ENCODE peak calls at places on chromosomes 7 and 10, in nine cellular contexts. N is PC-9; O is adrenal gland; X is naive thymus-derived CD4-positive, alpha-beta T cell; V is HCT116; W is trophoblast cell; S is PC-3; T is H9; E is mesendoderm. L is an unnamed sample. For H3K4me1, the result is how much of the 10 kb centered on the place peaks cover.

GRCh38 chr7:107902381-107902780 is 11.4 kb downstream of the DLD start:
- DNase-seq in N (peak), O (no peak), X (no peak), V (no peak), W (no peak), S (no peak), T (no peak), E (peak), L (no peak)

GRCh38 chr7:155190608-155191536 is 106.8 kb upstream of the INSIG1 start:
- DNase-seq in N (no peak), O (no peak), X (peak), V (no peak), W (no peak), S (peak), T (peak), E (peak), L (no peak)

GRCh38 chr7:82020076-82020475 is 250.2 kb upstream of the HGF start:
- DNase-seq in N (no peak), O (no peak), X (no peak), V (no peak), W (no peak), S (no peak), T (no peak), E (peak), L (no peak)

GRCh38 chr7:47497367-47498096 is 84.4 kb downstream of the TNS3 start:
- DNase-seq in N (no peak), O (no peak), X (no peak), V (no peak), W (no peak), S (no peak), T (no peak), E (no peak), L (no peak)

GRCh38 chr10:75099952-75100763 is 11.3 kb upstream of the SAMD8 start:
- DNase-seq in N (peak), O (peak), X (peak), V (peak), W (peak), S (peak), T (peak), E (peak), L (peak)

GRCh38 chr10:118980135-118980865 is 49.2 kb upstream of the NANOS1 start:
- DNase-seq in N (no peak), O (no peak), X (no peak), V (no peak), W (no peak), S (no peak), T (peak), E (no peak), L (no peak)

GRCh38 chr7:135147341-135147898 is 452 bp upstream of the TMEM140 start:
- DNase-seq in N (no peak), O (no peak), X (no peak), V (no peak), W (no peak), S (no peak), T (no peak), E (no peak), L (no peak)

GRCh38 chr7:55572378-55573233 is at the start of gene VOPP1:
- DNase-seq in N (peak), O (peak), X (peak), V (no peak), W (peak), S (peak), T (peak), E (peak), L (peak)

GRCh38 chr10:2936816-2937215 is 130.5 kb upstream of the PFKP start:
- DNase-seq in N (no peak), O (no peak), X (no peak), V (no peak), W (no peak), S (no peak), T (no peak), E (no peak), L (no peak)

GRCh38 chr10:91653214-91653875 is 20.5 kb upstream of the PPP1R3C start:
- DNase-seq in N (peak), O (no peak), X (no peak), V (peak), W (no peak), S (peak), T (no peak), E (no peak), L (no peak)

GRCh38 chr7:150567168-150567567 is at the start of gene GIMAP4:
- DNase-seq in N (no peak), O (peak), X (no peak), V (no peak), W (no peak), S (no peak), T (no peak), E (no peak), L (no peak)

GRCh38 chr7:21106296-21106732 is 319.6 kb upstream of the SP8 start:
- DNase-seq in N (peak), O (no peak), X (no peak), V (no peak), W (no peak), S (peak), T (no peak), E (no peak), L (no peak)

GRCh38 chr7:120402368-120402767 is 129.4 kb downstream of the KCND2 start:
- DNase-seq in N (peak), O (no peak), X (no peak), V (no peak), W (no peak), S (peak), T (no peak), E (no peak), L (no peak)

GRCh38 chr7:64516451-64516850 is 46.4 kb downstream of the ZNF680 start:
- DNase-seq in N (no peak), O (no peak), X (no peak), V (no peak), W (no peak), S (no peak), T (no peak), E (no peak), L (no peak)

GRCh38 chr7:50837965-50838364 is 55.3 kb upstream of the GRB10 start:
- DNase-seq in N (no peak), O (no peak), X (no peak), V (no peak), W (no peak), S (peak), T (no peak), E (no peak), L (no peak)

GRCh38 chr7:20275637-20276036 is 55.1 kb upstream of the ITGB8 start:
- DNase-seq in N (no peak), O (no peak), X (no peak), V (no peak), W (no peak), S (no peak), T (no peak), E (no peak), L (no peak)

GRCh38 chr7:76506081-76506440 is 4.3 kb upstream of the UPK3B start:
- DNase-seq in N (peak), O (no peak), X (no peak), V (no peak), W (no peak), S (no peak), T (no peak), E (no peak), L (no peak)

GRCh38 chr10:8304861-8305260 is 250.4 kb downstream of the GATA3 start:
- DNase-seq in N (no peak), O (no peak), X (no peak), V (no peak), W (peak), S (no peak), T (no peak), E (no peak), L (no peak)

GRCh38 chr7:27107901-27108381 is 5.5 kb upstream of the HOXA2 start:
- DNase-seq in N (no peak), O (no peak), X (no peak), V (no peak), W (no peak), S (no peak), T (no peak), E (no peak), L (no peak)
- H3K4me1 ChIP-seq in N (under half), O (under half), X (under half), V (under half), W (under half), S (under half), T (under half), E (under half), L (under half)

DNA sequence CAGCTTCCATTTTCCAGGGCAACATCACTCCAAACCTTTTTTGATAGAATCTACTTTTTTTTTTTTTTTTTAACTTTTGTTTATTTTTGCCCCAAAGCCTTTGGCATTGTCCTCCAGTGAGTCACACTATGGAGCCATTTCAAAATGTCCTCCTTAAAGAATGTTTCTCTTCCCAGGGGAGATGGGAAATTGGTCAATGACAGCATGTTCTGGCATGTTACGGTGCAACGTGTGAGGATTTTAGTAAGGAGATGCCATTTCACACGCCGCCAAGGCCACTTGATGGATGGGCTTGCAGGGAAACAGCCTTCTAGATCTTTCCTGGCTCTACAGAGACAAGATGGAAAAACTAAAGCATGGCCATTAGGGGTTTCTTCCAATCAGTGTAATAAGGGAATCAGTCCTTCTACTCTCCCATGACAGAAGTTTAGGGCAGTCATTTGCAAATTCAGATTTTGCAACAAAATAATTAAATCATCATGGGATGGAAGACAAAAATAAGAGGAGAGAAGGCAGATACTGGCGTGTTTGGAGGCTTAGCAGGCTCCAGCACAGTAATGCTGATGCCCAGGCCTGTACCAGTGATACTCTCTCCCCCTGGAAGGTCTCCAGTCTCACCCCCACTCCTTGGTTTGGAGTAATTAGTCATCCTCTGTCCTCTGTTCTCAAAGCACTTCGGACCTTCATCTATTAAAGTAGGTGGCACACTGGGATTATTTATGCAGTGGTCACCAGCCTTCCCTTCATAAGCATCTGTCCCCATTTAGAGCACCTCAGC is 30.9 kb upstream of the TRIL start:
- DNase-seq in N (peak), O (peak), X (no peak), V (no peak), W (peak), S (peak), T (no peak), E (peak), L (no peak)
- H3K4me1 ChIP-seq in N (under half), O (under half), X (under half), V (under half), W (under half), S (under half), T (under half), E (under half), L (under half)

GRCh38 chr7:18049262-18049661 is 21.6 kb upstream of the PRPS1L1 start:
- DNase-seq in N (no peak), O (no peak), X (no peak), V (no peak), W (no peak), S (no peak), T (no peak), E (no peak), L (no peak)

GRCh38 chr7:18040196-18040595 is 12.6 kb upstream of the PRPS1L1 start:
- DNase-seq in N (no peak), O (no peak), X (no peak), V (no peak), W (no peak), S (peak), T (no peak), E (no peak), L (no peak)

GRCh38 chr7:18041202-18041601 is 13.6 kb upstream of the PRPS1L1 start:
- DNase-seq in N (no peak), O (no peak), X (no peak), V (no peak), W (no peak), S (peak), T (no peak), E (no peak), L (no peak)

GRCh38 chr7:18045171-18045570 is 17.5 kb upstream of the PRPS1L1 start:
- DNase-seq in N (no peak), O (no peak), X (no peak), V (no peak), W (no peak), S (no peak), T (no peak), E (no peak), L (no peak)
- H3K4me1 ChIP-seq in N (under half), O (under half), X (under half), V (under half), W (under half), S (under half), T (under half), E (under half), L (under half)

GRCh38 chr7:101862280-101863220 is 45.1 kb downstream of the CUX1 start:
- DNase-seq in N (no peak), O (no peak), X (no peak), V (no peak), W (no peak), S (no peak), T (no peak), E (peak), L (no peak)

GRCh38 chr7:101863598-101863997 is 46.2 kb downstream of the CUX1 start:
- DNase-seq in N (no peak), O (no peak), X (no peak), V (no peak), W (no peak), S (no peak), T (no peak), E (no peak), L (no peak)

GRCh38 chr7:101865031-101865824 is 47.8 kb downstream of the CUX1 start:
- DNase-seq in N (no peak), O (no peak), X (no peak), V (no peak), W (no peak), S (no peak), T (no peak), E (no peak), L (no peak)

GRCh38 chr7:101866328-101866727 is 48.9 kb downstream of the CUX1 start:
- DNase-seq in N (no peak), O (no peak), X (no peak), V (no peak), W (peak), S (no peak), T (no peak), E (no peak), L (no peak)

DNA sequence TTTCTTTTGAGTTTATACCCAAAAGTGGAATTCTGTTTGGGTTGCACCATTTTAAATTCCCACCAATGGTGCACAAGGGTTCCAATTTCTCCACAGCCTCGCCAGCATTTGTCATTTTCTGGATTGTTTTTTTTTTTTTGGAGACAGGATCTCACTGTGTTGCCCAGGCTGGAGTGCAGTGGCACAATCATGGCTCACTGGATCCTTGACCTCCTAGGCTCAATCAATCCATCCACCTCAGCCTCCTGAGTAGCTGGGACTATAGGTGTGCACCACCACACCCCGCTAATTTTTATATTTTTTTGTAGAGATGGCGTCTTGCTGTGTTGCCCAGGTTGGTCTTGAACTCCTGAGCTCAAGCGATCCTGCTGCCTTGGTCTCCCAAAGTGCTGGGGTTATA is 46.6 kb downstream of the CUX1 start:
- DNase-seq in N (no peak), O (no peak), X (no peak), V (no peak), W (no peak), S (no peak), T (no peak), E (no peak), L (no peak)
- H3K4me1 ChIP-seq in N (under half), O (under half), X (under half), V (under half), W (under half), S (under half), T (under half), E (under half), L (under half)

GRCh38 chr10:86799188-86799845 is 42.9 kb downstream of the BMPR1A start:
- DNase-seq in N (no peak), O (no peak), X (no peak), V (no peak), W (no peak), S (no peak), T (no peak), E (no peak), L (no peak)

GRCh38 chr10:86802709-86803108 is 46.3 kb downstream of the BMPR1A start:
- DNase-seq in N (no peak), O (no peak), X (no peak), V (no peak), W (no peak), S (no peak), T (no peak), E (no peak), L (no peak)

GRCh38 chr10:86804805-86805204 is 48.4 kb downstream of the BMPR1A start:
- DNase-seq in N (no peak), O (no peak), X (no peak), V (no peak), W (no peak), S (peak), T (no peak), E (no peak), L (no peak)

GRCh38 chr10:86803156-86803555 is 46.7 kb downstream of the BMPR1A start:
- DNase-seq in N (no peak), O (no peak), X (no peak), V (no peak), W (no peak), S (no peak), T (no peak), E (no peak), L (no peak)

GRCh38 chr10:86801995-86802394 is 45.6 kb downstream of the BMPR1A start:
- DNase-seq in N (no peak), O (no peak), X (no peak), V (no peak), W (no peak), S (no peak), T (no peak), E (no peak), L (no peak)
- H3K4me1 ChIP-seq in N (under half), O (under half), X (under half), V (under half), W (under half), S (under half), T (under half), E (under half), L (under half)

DNA sequence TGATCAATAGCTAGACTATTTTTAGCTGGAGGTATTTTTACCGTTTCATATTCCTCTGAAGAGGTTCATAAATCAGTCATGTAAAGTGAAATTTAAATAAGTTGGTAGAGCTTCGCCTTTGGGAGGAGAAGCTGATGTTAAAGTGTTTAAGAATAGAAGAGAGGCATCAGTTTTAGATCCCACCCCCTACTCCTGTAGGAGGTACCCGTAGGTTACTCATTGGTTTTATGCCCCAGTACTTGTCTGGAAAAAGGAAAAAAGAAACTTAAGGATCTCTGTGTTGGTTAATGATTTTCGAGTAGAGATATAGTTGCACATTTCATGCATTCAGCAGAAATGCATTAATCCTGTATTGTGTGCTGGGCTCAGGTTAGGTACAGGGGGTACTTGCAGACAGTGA is 8.7 kb downstream of the ZNF365 start:
- DNase-seq in N (no peak), O (no peak), X (no peak), V (no peak), W (no peak), S (no peak), T (no peak), E (no peak), L (no peak)
- H3K4me1 ChIP-seq in N (under half), O (under half), X (under half), V (half or more), W (under half), S (half or more), T (under half), E (under half), L (under half)

GRCh38 chr10:79402951-79403350 is 42.5 kb downstream of the ZCCHC24 start:
- DNase-seq in N (no peak), O (no peak), X (no peak), V (no peak), W (no peak), S (peak), T (no peak), E (no peak), L (no peak)

GRCh38 chr10:79404231-79404609 is 41.2 kb downstream of the ZCCHC24 start:
- DNase-seq in N (no peak), O (peak), X (no peak), V (no peak), W (no peak), S (peak), T (no peak), E (peak), L (peak)

GRCh38 chr10:79403441-79404230 is 41.8 kb downstream of the ZCCHC24 start:
- DNase-seq in N (no peak), O (peak), X (no peak), V (no peak), W (no peak), S (peak), T (peak), E (peak), L (peak)

GRCh38 chr10:79401015-79401921 is 44.2 kb downstream of the ZCCHC24 start:
- DNase-seq in N (no peak), O (peak), X (no peak), V (no peak), W (no peak), S (no peak), T (no peak), E (no peak), L (peak)

DNA sequence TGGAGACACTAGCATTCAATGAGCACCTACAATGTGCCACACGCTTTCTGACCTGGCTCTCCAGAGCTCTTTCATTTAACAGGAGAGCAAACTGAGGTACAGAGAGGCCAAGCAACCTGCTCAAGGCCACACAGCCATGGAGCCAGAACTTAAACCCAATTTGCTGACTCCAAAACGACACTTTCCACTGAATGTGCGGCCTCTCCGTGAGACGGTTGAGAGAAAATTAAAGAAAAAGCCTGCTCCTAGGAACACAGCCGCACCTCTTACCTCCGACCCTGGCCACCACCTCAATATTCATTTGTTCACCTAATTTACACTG is 42.8 kb downstream of the ZCCHC24 start:
- DNase-seq in N (no peak), O (no peak), X (no peak), V (no peak), W (no peak), S (no peak), T (no peak), E (no peak), L (no peak)
- H3K4me1 ChIP-seq in N (under half), O (under half), X (under half), V (under half), W (half or more), S (under half), T (under half), E (under half), L (half or more)

GRCh38 chr10:123146013-123146891 is 1.7 kb upstream of the HMX2 start:
- DNase-seq in N (no peak), O (no peak), X (no peak), V (no peak), W (no peak), S (no peak), T (no peak), E (no peak), L (no peak)
- H3K4me1 ChIP-seq in N (under half), O (under half), X (half or more), V (under half), W (under half), S (under half), T (under half), E (under half), L (half or more)

GRCh38 chr10:131681122-131681521 is 219.7 kb upstream of the PPP2R2D start:
- DNase-seq in N (no peak), O (no peak), X (no peak), V (no peak), W (no peak), S (no peak), T (no peak), E (no peak), L (no peak)

GRCh38 chr10:131683281-131683861 is 217.4 kb upstream of the PPP2R2D start:
- DNase-seq in N (no peak), O (no peak), X (no peak), V (no peak), W (no peak), S (no peak), T (no peak), E (no peak), L (no peak)

GRCh38 chr10:131683941-131684340 is 216.9 kb upstream of the PPP2R2D start:
- DNase-seq in N (no peak), O (no peak), X (no peak), V (no peak), W (no peak), S (no peak), T (no peak), E (no peak), L (no peak)

GRCh38 chr10:131681656-131682055 is 219.2 kb upstream of the PPP2R2D start:
- DNase-seq in N (no peak), O (no peak), X (no peak), V (no peak), W (no peak), S (no peak), T (no peak), E (no peak), L (no peak)

GRCh38 chr10:131682271-131682962 is 218.4 kb upstream of the PPP2R2D start:
- DNase-seq in N (no peak), O (no peak), X (no peak), V (no peak), W (no peak), S (no peak), T (no peak), E (no peak), L (no peak)
- H3K4me1 ChIP-seq in N (under half), O (under half), X (under half), V (under half), W (under half), S (under half), T (under half), E (under half), L (under half)